ENCODE peak calls at places on chromosomes 12 and 14, in four cellular contexts. V is stimulated activated CD8-positive, alpha-beta memory T cell treated with anti-CD3 and anti-CD28 coated beads, Interleukin-12 subunit alpha, Interleukin-12 subunit beta, amount 100 ng/mL, for 1 hour; D is B cell; X is A172. M is an unnamed sample.

GRCh38 chr14:65847065-65847847 is 434.7 kb downstream of the FUT8 start:
- DNase-seq in D (peak), X (no peak), V (peak), M (peak)

GRCh38 chr12:90977224-90977623 is 22.2 kb upstream of the CCER1 start:
- DNase-seq in D (no peak), V (no peak), X (no peak), M (no peak)

GRCh38 chr12:106733660-106734059 is 40.8 kb upstream of the RIC8B start:
- DNase-seq in X (no peak), V (no peak), D (no peak), M (no peak)

GRCh38 chr14:63205850-63206249 is 1.6 kb downstream of the RHOJ start:
- DNase-seq in V (no peak), X (no peak), D (no peak), M (no peak)

GRCh38 chr12:98821232-98821631 is 176.1 kb downstream of the APAF1 start:
- DNase-seq in V (no peak), X (no peak), D (no peak), M (no peak)

GRCh38 chr12:27332407-27333310 is at the start of gene BMAL2:
- DNase-seq in V (no peak), D (peak), X (no peak), M (peak)

GRCh38 chr14:49754570-49755097 is 13.3 kb upstream of the KLHDC2 start:
- DNase-seq in X (no peak), D (no peak), V (no peak), M (no peak)

GRCh38 chr12:16349132-16349463 is 1.7 kb downstream of the MGST1 start:
- DNase-seq in D (no peak), V (no peak), X (peak), M (peak)

GRCh38 chr14:68210729-68211299 is 391.2 kb downstream of the RAD51B start:
- DNase-seq in D (peak), V (peak), X (peak), M (peak)

GRCh38 chr14:105492051-105492965 is 1.3 kb downstream of the TEDC1 start:
- DNase-seq in X (no peak), V (no peak), D (peak), M (no peak)

GRCh38 chr14:58807271-58807670 is 169.5 kb downstream of the DACT1 start:
- DNase-seq in X (no peak), D (no peak), V (no peak), M (no peak)

GRCh38 chr12:117321572-117321971 is 39.9 kb downstream of the NOS1 start:
- DNase-seq in X (peak), D (no peak), V (no peak), M (no peak)

GRCh38 chr12:77442633-77443032 is 377.3 kb upstream of the E2F7 start:
- DNase-seq in X (no peak), V (no peak), D (no peak), M (no peak)

GRCh38 chr14:51180577-51180976 is 59.5 kb upstream of the TMX1 start:
- DNase-seq in V (no peak), X (no peak), D (peak), M (no peak)

GRCh38 chr12:101997102-101997501 is 64.7 kb downstream of the WASHC3 start:
- DNase-seq in V (no peak), X (no peak), D (no peak), M (no peak)

GRCh38 chr12:6104842-6105241 is 19.6 kb downstream of the VWF start:
- DNase-seq in D (no peak), X (no peak), V (no peak), M (no peak)

GRCh38 chr12:81089412-81089811 is 11.5 kb downstream of the ACSS3 start:
- DNase-seq in D (no peak), V (no peak), X (no peak), M (no peak)

GRCh38 chr12:100927825-100928224 is 133.2 kb downstream of the ANO4 start:
- DNase-seq in X (peak), D (no peak), V (no peak), M (no peak)

M was measured in GM10248.